ENCODE peak calls at places on chromosome 15, in four cellular contexts. P, Z, T and B are unnamed samples.

GRCh38 chr15:99279290-99279689 is 28.0 kb downstream of the LRRC28 start:
- DNase-seq in Z (no peak), T (no peak), P (no peak), B (no peak)

GRCh38 chr15:84648539-84648938 is 5.5 kb downstream of the WDR73 start:
- DNase-seq in Z (no peak), P (no peak), T (no peak), B (no peak)

GRCh38 chr15:68411735-68412134 is 20.2 kb downstream of the ITGA11 start:
- DNase-seq in T (no peak), P (no peak), Z (no peak), B (no peak)

GRCh38 chr15:85692873-85693272 is 101.9 kb downstream of the KLHL25 start:
- DNase-seq in Z (no peak), P (no peak), T (no peak), B (peak)

GRCh38 chr15:49421991-49422390 is 1.1 kb upstream of the FGF7 start:
- DNase-seq in T (no peak), Z (no peak), P (peak), B (peak)

GRCh38 chr15:79370716-79371115 is 59.8 kb downstream of the TMED3 start:
- DNase-seq in P (no peak), T (no peak), Z (no peak), B (no peak)

GRCh38 chr15:84079885-84080777 is 155.4 kb upstream of the GOLGA6L4 start:
- DNase-seq in P (no peak), Z (no peak), T (peak), B (peak)

GRCh38 chr15:68679961-68680371 is 101.2 kb downstream of the CORO2B start:
- DNase-seq in T (no peak), Z (no peak), P (no peak), B (no peak)

GRCh38 chr15:93044301-93045190 is 44.5 kb downstream of the RGMA start:
- DNase-seq in P (no peak), Z (no peak), T (no peak), B (no peak)

GRCh38 chr15:68487087-68487843 is 55.3 kb upstream of the ITGA11 start:
- DNase-seq in P (no peak), Z (no peak), T (no peak), B (no peak)

GRCh38 chr15:35705030-35705884 is 159.3 kb upstream of the DPH6 start:
- DNase-seq in T (no peak), P (no peak), Z (no peak), B (no peak)

GRCh38 chr15:59647085-59647484 is 10.2 kb downstream of the GTF2A2 start:
- DNase-seq in Z (no peak), T (no peak), P (no peak), B (no peak)

GRCh38 chr15:75577401-75578205 is 1.5 kb downstream of the PTPN9 start:
- DNase-seq in T (no peak), P (no peak), Z (no peak), B (no peak)